ENCODE peak calls at places on chromosomes 7 and 10, in seven cellular contexts. X is prostate gland, F is HepG2, N is spleen, P is stomach, J is suprapubic skin, L is GM23338. I is an unnamed sample.

GRCh38 chr10:113297226-113297625 is 255.6 kb upstream of the HABP2 start:
- DNase-seq in F (no peak), L (no peak), J (no peak), N (no peak), P (no peak), X (no peak), I (no peak)

GRCh38 chr10:70337201-70337651 is 45.2 kb downstream of the LRRC20 start:
- DNase-seq in L (peak), J (no peak), X (no peak), F (no peak), N (peak), P (no peak), I (peak)

GRCh38 chr7:96414931-96415292 is 93.0 kb upstream of the SLC25A13 start:
- DNase-seq in N (no peak), P (no peak), L (peak), J (no peak), F (peak), X (peak), I (no peak)

GRCh38 chr7:53988376-53988775 is 553.8 kb upstream of the VSTM2A start:
- DNase-seq in X (no peak), F (no peak), N (no peak), P (no peak), J (no peak), L (no peak), I (no peak)

GRCh38 chr10:116716381-116716780 is 26.0 kb downstream of the HSPA12A start:
- DNase-seq in F (no peak), X (no peak), J (no peak), L (no peak), P (no peak), N (no peak), I (peak)

GRCh38 chr10:71766717-71767419 is 6.5 kb downstream of the VSIR start:
- DNase-seq in X (no peak), P (peak), N (peak), J (peak), F (peak), L (no peak), I (peak)

GRCh38 chr7:84746347-84746746 is 440.5 kb downstream of the SEMA3D start:
- DNase-seq in J (no peak), P (no peak), N (no peak), L (no peak), F (no peak), X (no peak), I (no peak)

GRCh38 chr7:134845461-134845860 is 66.0 kb downstream of the CALD1 start:
- DNase-seq in L (no peak), X (no peak), P (no peak), N (no peak), F (peak), J (no peak), I (no peak)

GRCh38 chr7:75793676-75794075 is 19.9 kb downstream of the CCL24 start:
- DNase-seq in X (no peak), J (no peak), P (no peak), L (no peak), N (no peak), F (no peak), I (no peak)

GRCh38 chr10:130244031-130244927 is 108.1 kb downstream of the GLRX3 start:
- DNase-seq in X (no peak), L (no peak), F (no peak), P (peak), J (peak), N (no peak), I (no peak)

GRCh38 chr7:27961255-27961654 is 219.3 kb downstream of the JAZF1 start:
- DNase-seq in X (no peak), N (no peak), P (no peak), F (no peak), J (no peak), L (no peak), I (no peak)

GRCh38 chr7:5230272-5231067 is 40.4 kb downstream of the WIPI2 start:
- DNase-seq in X (no peak), F (no peak), P (no peak), N (peak), L (no peak), J (no peak), I (no peak)

GRCh38 chr10:3206516-3207157 is 34.1 kb upstream of the PITRM1 start:
- DNase-seq in F (no peak), L (no peak), X (no peak), J (no peak), N (no peak), P (no peak), I (no peak)

GRCh38 chr7:105577251-105577650 is 4.0 kb downstream of the EFCAB10 start:
- DNase-seq in N (no peak), P (no peak), F (no peak), X (no peak), L (no peak), J (no peak), I (no peak)

GRCh38 chr7:135147899-135148721 is at the start of gene TMEM140:
- DNase-seq in F (peak), X (peak), N (peak), P (peak), J (no peak), L (no peak), I (no peak)

GRCh38 chr7:665251-665650 is 61.2 kb upstream of the DNAAF5 start:
- DNase-seq in F (peak), N (no peak), L (no peak), J (no peak), P (no peak), X (no peak), I (peak)

GRCh38 chr10:119305860-119306513 is 98.6 kb downstream of the GRK5 start:
- DNase-seq in F (no peak), J (no peak), P (peak), X (no peak), L (no peak), N (peak), I (peak)

GRCh38 chr10:110642204-110642979 is 1.7 kb upstream of the RBM20 start:
- DNase-seq in J (no peak), L (no peak), F (no peak), N (no peak), X (no peak), P (no peak), I (no peak)

GRCh38 chr7:92699560-92699959 is 109.4 kb upstream of the FAM133B start:
- DNase-seq in P (no peak), F (no peak), J (no peak), N (no peak), L (no peak), X (no peak), I (no peak)

GRCh38 chr7:105010538-105011523 is 3.2 kb upstream of the KMT2E start:
- DNase-seq in X (no peak), N (no peak), L (peak), J (no peak), P (no peak), F (no peak), I (no peak)

GRCh38 chr10:124127965-124128810 is 34.8 kb upstream of the CHST15 start:
- DNase-seq in L (no peak), X (no peak), P (no peak), N (no peak), J (no peak), F (no peak), I (no peak)

GRCh38 chr7:19558527-19558926 is 150.3 kb downstream of the POLR1F start:
- DNase-seq in X (no peak), F (no peak), N (no peak), P (no peak), L (no peak), J (no peak), I (no peak)
- H3K27ac ChIP-seq in X (no peak), F (no peak), N (no peak), P (no peak), L (no peak), J (no peak), I (no peak)

GRCh38 chr7:73828972-73829371 is 1.8 kb upstream of the CLDN4 start:
- DNase-seq in L (no peak), P (no peak), J (no peak), N (no peak), F (no peak), X (no peak), I (no peak)

GRCh38 chr7:73829505-73829904 is 1.3 kb upstream of the CLDN4 start:
- DNase-seq in L (peak), P (no peak), N (no peak), F (no peak), J (no peak), X (no peak), I (no peak)

GRCh38 chr7:73830618-73830871 is 251 bp upstream of the CLDN4 start:
- DNase-seq in X (no peak), J (no peak), P (no peak), N (no peak), L (no peak), F (no peak), I (no peak)

GRCh38 chr7:73830872-73831655 is at the start of gene CLDN4:
- DNase-seq in L (peak), X (peak), F (peak), J (peak), N (no peak), P (peak), I (no peak)

DNA sequence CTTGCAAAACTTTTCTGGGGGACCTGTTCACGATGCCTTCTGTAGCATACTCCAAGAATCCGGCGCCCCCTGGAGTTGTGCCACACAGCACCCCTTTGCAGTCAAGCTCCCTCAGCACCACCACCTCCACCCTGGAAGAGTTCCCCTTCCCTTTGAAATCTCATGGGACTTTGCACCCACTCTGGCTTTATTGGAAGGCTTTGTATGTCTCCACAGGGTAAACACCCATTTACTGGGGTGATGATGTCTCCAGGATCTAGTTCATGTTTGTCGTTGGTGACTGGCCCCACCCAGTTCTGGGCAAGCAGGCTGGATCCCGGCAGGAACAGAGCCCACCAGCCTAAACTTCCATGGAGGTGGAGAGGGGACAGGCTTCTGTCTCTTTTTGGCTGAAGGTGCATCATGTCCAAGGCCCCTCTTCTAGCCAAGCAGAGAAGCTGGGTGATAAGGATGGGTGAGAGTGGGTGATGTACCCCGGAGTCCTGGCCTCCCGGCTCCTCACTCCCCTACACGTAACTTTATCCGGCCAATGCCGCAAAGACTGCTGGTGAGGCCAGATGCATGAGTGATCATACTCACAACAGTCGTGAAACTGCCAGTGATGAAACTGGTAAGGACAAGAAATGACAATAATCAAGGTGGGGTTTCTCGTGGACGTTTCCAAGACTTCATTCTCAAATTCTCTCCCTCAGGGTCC is 727 bp upstream of the CLDN4 start:
- DNase-seq in X (peak), P (no peak), J (no peak), L (no peak), F (peak), N (no peak), I (no peak)
- TF ChIP-seq POLR2AphosphoS5 in X (peak), P (no peak), J (no peak), L (no peak), F (no peak), N (no peak), I (no peak)

DNA sequence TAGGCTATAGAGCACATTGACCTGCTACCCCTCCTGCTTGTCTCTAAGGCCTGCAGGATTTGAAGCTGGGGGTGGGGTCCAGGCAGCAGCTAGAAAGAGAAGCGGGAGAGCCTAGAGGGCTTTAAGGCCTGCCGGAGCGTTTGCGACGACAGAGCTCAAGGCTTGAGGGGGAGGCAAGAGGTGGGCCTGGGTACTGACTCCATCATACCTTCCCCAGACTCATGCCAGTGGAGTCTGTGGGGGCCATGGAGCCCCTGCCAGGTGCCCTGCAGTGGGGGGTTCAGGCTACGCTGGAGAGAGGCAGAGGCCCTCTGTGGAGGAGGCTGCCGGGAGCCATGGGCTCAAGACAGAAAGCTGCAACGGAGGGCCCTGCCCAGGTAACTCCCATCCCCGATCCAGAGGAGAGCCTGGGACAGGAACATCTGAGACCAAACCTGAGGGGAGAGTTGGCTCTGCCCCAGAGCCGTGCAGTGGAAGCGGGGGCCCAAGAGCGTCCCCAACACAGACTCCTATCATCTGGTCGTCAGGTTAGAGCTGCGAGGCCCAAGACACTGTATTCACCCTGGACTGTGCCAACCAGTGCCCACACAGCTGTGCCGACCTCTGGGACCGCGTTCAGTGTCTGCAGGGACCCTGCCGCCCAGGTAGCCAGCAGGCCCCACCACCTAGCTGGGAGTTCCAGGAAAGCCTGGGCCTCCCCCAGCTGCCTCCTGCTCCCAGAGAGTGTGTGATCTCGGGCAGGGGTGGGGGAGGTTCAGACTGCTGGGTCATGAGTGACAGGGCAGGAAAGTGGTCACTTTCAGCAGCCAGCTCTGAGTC is 13.2 kb upstream of the ZNF862 start:
- DNase-seq in X (no peak), L (no peak), P (no peak), N (peak), F (no peak), J (no peak), I (no peak)
- TF ChIP-seq CTCF in X (no peak), L (no peak), P (no peak), N (no peak), F (no peak), J (no peak), I (no peak)

GRCh38 chr10:44989621-44990301 is 11.0 kb upstream of the ZNF22 start:
- DNase-seq in P (no peak), X (no peak), L (peak), J (peak), N (no peak), F (no peak), I (peak)
- H3K27ac ChIP-seq in P (peak), X (no peak), L (peak), J (no peak), N (no peak), F (peak), I (no peak)